ENCODE peak calls at places on chromosomes 12 and 14, in four cellular contexts. One of them, this sample, is unnamed.
A peak's percentile ranks its signal among the peaks of the same experiment; 100 is the strongest.

GRCh38 chr12:89674326-89674942 is 34.2 kb downstream of the ATP2B1 start:
- DNase-seq in colonic mucosa: no peak
- DNase-seq in cardiac muscle cell: no peak
- DNase-seq in heart left ventricle: no peak
- DNase-seq in this sample: no peak

GRCh38 chr12:16189849-16190248 is 87.6 kb downstream of the SLC15A5 start:
- DNase-seq in colonic mucosa: no peak
- DNase-seq in cardiac muscle cell: peak; percentile 76
- DNase-seq in heart left ventricle: no peak
- DNase-seq in this sample: no peak

GRCh38 chr12:113261847-113262470 is 40.7 kb downstream of the TPCN1 start:
- DNase-seq in colonic mucosa: no peak
- DNase-seq in cardiac muscle cell: peak; percentile 54
- DNase-seq in heart left ventricle: no peak
- DNase-seq in this sample: no peak

GRCh38 chr14:105617201-105617777 is 90.9 kb downstream of the TMEM121 start:
- DNase-seq in colonic mucosa: no peak
- DNase-seq in cardiac muscle cell: no peak
- DNase-seq in heart left ventricle: no peak
- DNase-seq in this sample: no peak

GRCh38 chr14:99654235-99655000 is 9.5 kb downstream of the HHIPL1 start:
- DNase-seq in colonic mucosa: peak; percentile 44
- DNase-seq in cardiac muscle cell: peak; percentile 92
- DNase-seq in heart left ventricle: no peak
- DNase-seq in this sample: no peak

GRCh38 chr12:43278268-43278832 is 273.7 kb downstream of the ADAMTS20 start:
- DNase-seq in colonic mucosa: no peak
- DNase-seq in cardiac muscle cell: no peak
- DNase-seq in heart left ventricle: no peak
- DNase-seq in this sample: no peak

GRCh38 chr12:47985596-47986265 is 18.5 kb downstream of the COL2A1 start:
- DNase-seq in colonic mucosa: no peak
- DNase-seq in cardiac muscle cell: no peak
- DNase-seq in heart left ventricle: no peak
- DNase-seq in this sample: no peak

GRCh38 chr12:125528300-125528699 is 463.1 kb downstream of the AACS start:
- DNase-seq in colonic mucosa: no peak
- DNase-seq in cardiac muscle cell: no peak
- DNase-seq in heart left ventricle: no peak
- DNase-seq in this sample: no peak

GRCh38 chr14:22558221-22558913 is 30.7 kb downstream of the DAD1 start:
- DNase-seq in colonic mucosa: no peak
- DNase-seq in cardiac muscle cell: no peak
- DNase-seq in heart left ventricle: no peak
- DNase-seq in this sample: no peak

GRCh38 chr12:116360579-116361403 is 83.3 kb upstream of the MED13L start:
- DNase-seq in colonic mucosa: no peak
- DNase-seq in cardiac muscle cell: no peak
- DNase-seq in heart left ventricle: no peak
- DNase-seq in this sample: no peak

GRCh38 chr14:90675399-90675798 is 140.8 kb downstream of the TTC7B start:
- DNase-seq in colonic mucosa: no peak
- DNase-seq in cardiac muscle cell: peak; percentile 48
- DNase-seq in heart left ventricle: peak; percentile 69
- DNase-seq in this sample: no peak

GRCh38 chr12:46659844-46660243 is 166.0 kb downstream of the SLC38A4 start:
- DNase-seq in colonic mucosa: no peak
- DNase-seq in cardiac muscle cell: peak; percentile 19
- DNase-seq in heart left ventricle: no peak
- DNase-seq in this sample: no peak

DNA sequence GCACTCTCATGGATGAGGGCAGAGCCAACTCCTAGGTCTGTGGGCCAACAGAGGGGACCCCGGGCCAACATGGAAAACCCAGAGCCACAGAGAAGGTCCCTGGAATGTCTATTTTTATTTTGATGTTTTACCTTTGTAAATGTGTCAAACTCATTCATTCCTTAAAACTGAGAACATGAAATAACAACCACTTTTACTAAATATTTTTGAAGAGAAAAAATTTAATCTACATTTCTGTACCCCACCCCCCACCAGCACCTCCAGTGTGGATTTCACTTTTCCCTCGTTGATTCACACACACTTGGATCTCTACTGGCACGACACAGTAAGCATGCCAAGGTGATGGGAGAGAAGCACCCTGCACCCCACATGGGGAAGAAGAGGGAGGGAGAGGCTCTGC is 6.7 kb downstream of the KRT77 start:
- DNase-seq in colonic mucosa: no peak
- DNase-seq in cardiac muscle cell: no peak
- DNase-seq in heart left ventricle: no peak
- DNase-seq in this sample: no peak
- H3K4me3 ChIP-seq in colonic mucosa: no peak overlapping the region
- H3K4me3 ChIP-seq in cardiac muscle cell: no peak overlapping the region
- H3K4me3 ChIP-seq in heart left ventricle: no peak overlapping the region
- H3K4me3 ChIP-seq in this sample: no peak overlapping the region

GRCh38 chr12:53232641-53233538 is 881 bp upstream of the RARG start:
- DNase-seq in colonic mucosa: peak; percentile 89
- DNase-seq in cardiac muscle cell: peak; percentile 38
- DNase-seq in heart left ventricle: peak; percentile 69
- DNase-seq in this sample: peak; percentile 56
- H3K4me3 ChIP-seq in colonic mucosa: peak overlapping the region; percentile 49
- H3K4me3 ChIP-seq in cardiac muscle cell: peak overlapping the region; percentile 37
- H3K4me3 ChIP-seq in heart left ventricle: peak overlapping the region; percentile 68
- H3K4me3 ChIP-seq in this sample: peak overlapping the region; percentile 90

DNA sequence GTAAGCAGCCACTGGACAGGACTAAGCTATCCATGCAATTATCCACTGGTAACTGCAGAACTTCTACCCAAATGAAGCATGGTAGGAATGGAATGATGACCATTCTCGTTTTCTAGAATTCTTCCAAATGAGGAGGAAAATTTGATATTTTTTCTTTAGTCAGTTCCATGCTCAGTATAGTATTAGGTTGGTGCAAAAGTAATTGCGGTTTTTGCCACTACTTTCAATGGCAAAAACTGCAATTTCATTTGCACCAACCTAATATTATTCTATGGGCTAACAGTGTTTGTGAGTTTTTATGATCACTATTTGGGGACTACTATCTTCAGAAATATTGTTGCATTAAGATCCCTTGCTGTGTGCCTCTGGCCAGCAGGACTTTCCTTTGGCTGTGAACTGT is 42.9 kb upstream of the PELI2 start:
- DNase-seq in colonic mucosa: no peak
- DNase-seq in cardiac muscle cell: no peak
- DNase-seq in heart left ventricle: no peak
- DNase-seq in this sample: no peak
- H3K4me3 ChIP-seq in colonic mucosa: no peak overlapping the region
- H3K4me3 ChIP-seq in cardiac muscle cell: no peak overlapping the region
- H3K4me3 ChIP-seq in heart left ventricle: no peak overlapping the region
- H3K4me3 ChIP-seq in this sample: no peak overlapping the region

DNA sequence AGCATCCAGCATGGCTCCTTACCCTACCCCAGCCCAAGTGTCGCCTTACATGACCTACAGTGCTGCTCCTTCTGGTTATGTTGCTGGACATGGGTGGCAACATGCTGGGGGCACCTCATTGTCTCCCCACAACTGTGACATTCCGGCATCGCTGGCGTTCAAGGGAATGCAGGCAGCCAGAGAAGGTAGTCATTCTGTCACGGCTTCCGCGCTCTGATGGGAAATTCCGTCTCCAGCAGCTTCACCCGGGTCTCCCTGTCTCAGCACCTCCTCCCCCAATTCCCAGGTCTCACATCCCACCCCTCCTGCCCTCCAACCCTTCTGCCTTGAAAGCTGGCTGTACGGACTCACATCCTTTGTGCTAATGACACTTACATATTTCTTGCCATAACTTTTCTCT is 14.6 kb downstream of the PAX9 start:
- DNase-seq in colonic mucosa: no peak
- DNase-seq in cardiac muscle cell: no peak
- DNase-seq in heart left ventricle: no peak
- DNase-seq in this sample: no peak
- H3K4me3 ChIP-seq in colonic mucosa: no peak overlapping the region
- H3K4me3 ChIP-seq in cardiac muscle cell: no peak overlapping the region
- H3K4me3 ChIP-seq in heart left ventricle: no peak overlapping the region
- H3K4me3 ChIP-seq in this sample: no peak overlapping the region

GRCh38 chr12:49702676-49703228 is 4.5 kb downstream of the FMNL3 start:
- DNase-seq in colonic mucosa: no peak
- DNase-seq in cardiac muscle cell: no peak
- DNase-seq in heart left ventricle: no peak
- DNase-seq in this sample: no peak
- H3K4me3 ChIP-seq in colonic mucosa: no peak overlapping the region
- H3K4me3 ChIP-seq in cardiac muscle cell: no peak overlapping the region
- H3K4me3 ChIP-seq in heart left ventricle: peak overlapping the region; percentile 20
- H3K4me3 ChIP-seq in this sample: no peak overlapping the region